ENCODE peak calls at places on chromosomes 11 and 22, in six cellular contexts. D is A549, J is K562, O is IMR-90, S is GM12878, C is HepG2. B is an unnamed sample.

GRCh38 chr11:40029406-40029805 is 1430.0 kb downstream of the LRRC4C start:
- DNase-seq in D (no peak), J (no peak), O (no peak), S (no peak), C (no peak), B (no peak)

GRCh38 chr11:92714111-92714510 is 255.3 kb upstream of the MTNR1B start:
- DNase-seq in D (no peak), J (no peak), O (no peak), S (no peak), C (no peak), B (no peak)

GRCh38 chr11:28133146-28133545 is 25.0 kb downstream of the METTL15 start:
- DNase-seq in D (no peak), J (no peak), O (peak), S (no peak), C (no peak), B (no peak)

GRCh38 chr11:77418155-77418980 is 55.5 kb downstream of the PAK1 start:
- DNase-seq in D (no peak), J (no peak), O (no peak), S (no peak), C (no peak), B (no peak)

GRCh38 chr11:103652013-103652412 is 384.4 kb upstream of the DDI1 start:
- DNase-seq in D (no peak), J (no peak), O (peak), S (no peak), C (no peak), B (no peak)

GRCh38 chr11:119307219-119307618 is 9.7 kb downstream of the MCAM start:
- DNase-seq in D (no peak), J (no peak), O (no peak), S (no peak), C (no peak), B (no peak)

GRCh38 chr11:16047073-16047472 is 309.3 kb downstream of the SOX6 start:
- DNase-seq in D (no peak), J (no peak), O (no peak), S (no peak), C (no peak), B (no peak)

GRCh38 chr11:116117326-116118137 is 613.3 kb upstream of the CADM1 start:
- DNase-seq in D (no peak), J (no peak), O (no peak), S (no peak), C (no peak), B (no peak)

GRCh38 chr22:39242809-39243442 is 1.9 kb downstream of the PDGFB start:
- DNase-seq in D (no peak), J (peak), O (no peak), S (no peak), C (peak), B (no peak)

GRCh38 chr11:9726313-9727022 is 62.6 kb downstream of the SWAP70 start:
- DNase-seq in D (peak), J (no peak), O (peak), S (no peak), C (peak), B (no peak)

GRCh38 chr11:114250993-114251796 is 45.0 kb upstream of the NNMT start:
- DNase-seq in D (no peak), J (peak), O (no peak), S (no peak), C (no peak), B (no peak)

GRCh38 chr11:114250180-114250579 is 46.0 kb upstream of the NNMT start:
- DNase-seq in D (no peak), J (no peak), O (no peak), S (no peak), C (no peak), B (no peak)

GRCh38 chr11:114254571-114255146 is 41.5 kb upstream of the NNMT start:
- DNase-seq in D (no peak), J (no peak), O (no peak), S (no peak), C (no peak), B (no peak)

GRCh38 chr11:114253771-114254170 is 42.4 kb upstream of the NNMT start:
- DNase-seq in D (no peak), J (no peak), O (no peak), S (no peak), C (no peak), B (no peak)

DNA sequence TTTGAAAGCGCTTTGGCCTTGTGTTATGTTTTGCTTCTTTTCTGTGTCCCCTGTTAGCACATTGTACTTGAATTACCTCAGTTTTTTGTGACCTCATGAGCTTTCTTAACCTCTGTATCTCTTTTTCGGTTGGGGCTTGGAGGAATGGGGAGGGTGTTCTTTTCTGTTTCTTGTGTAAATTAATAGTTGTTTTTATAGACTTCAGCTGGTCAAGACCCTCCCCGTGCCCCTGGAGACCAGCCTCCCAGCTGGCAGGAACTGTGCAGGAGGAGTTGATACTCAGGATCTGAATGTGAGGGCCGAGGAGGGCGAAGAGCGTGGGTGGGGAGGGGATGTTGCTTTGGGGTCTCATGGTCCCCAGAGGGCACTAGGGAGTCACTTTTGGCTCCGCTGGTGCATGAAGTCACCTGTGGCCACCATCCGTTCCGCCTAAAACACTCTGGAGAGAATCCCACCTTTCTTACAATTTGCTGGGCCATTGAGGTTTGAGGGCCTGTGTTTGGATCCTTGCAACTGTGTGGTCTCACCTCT is 44.3 kb upstream of the NNMT start:
- DNase-seq in D (no peak), J (peak), O (no peak), S (no peak), C (no peak), B (no peak)
- TF ChIP-seq BHLHE40 in D (no peak), J (no peak), O (no peak), S (no peak), C (no peak), B (no peak)

GRCh38 chr11:66112640-66113098 is 42.6 kb downstream of the PACS1 start:
- DNase-seq in D (peak), J (no peak), O (peak), S (no peak), C (no peak), B (no peak)
- TF ChIP-seq BHLHE40 in D (no peak), J (no peak), O (no peak), S (no peak), C (no peak), B (no peak)

GRCh38 chr11:1152316-1153104 is 5.2 kb upstream of the MUC5AC start:
- DNase-seq in D (peak), J (no peak), O (peak), S (no peak), C (peak), B (no peak)
- TF ChIP-seq BHLHE40 in D (no peak), J (no peak), O (no peak), S (no peak), C (no peak), B (no peak)

GRCh38 chr11:71372693-71373657 is 75.2 kb downstream of the DHCR7 start:
- DNase-seq in D (peak), J (peak), O (peak), S (peak), C (peak), B (no peak)
- TF ChIP-seq BHLHE40 in D (no peak), J (no peak), O (no peak), S (no peak), C (no peak), B (no peak)

GRCh38 chr11:12540913-12541587 is 133.2 kb upstream of the TEAD1 start:
- DNase-seq in D (peak), J (no peak), O (peak), S (no peak), C (no peak), B (no peak)
- TF ChIP-seq BHLHE40 in D (no peak), J (no peak), O (no peak), S (no peak), C (no peak), B (no peak)

GRCh38 chr22:49995413-49996191 is 17.0 kb downstream of the IL17REL start:
- DNase-seq in D (no peak), J (no peak), O (no peak), S (no peak), C (no peak), B (no peak)
- TF ChIP-seq BHLHE40 in D (no peak), J (no peak), O (no peak), S (no peak), C (no peak), B (no peak)

GRCh38 chr11:86274999-86275398 is 27.0 kb upstream of the HIKESHI start:
- DNase-seq in D (no peak), J (no peak), O (no peak), S (no peak), C (no peak), B (no peak)

GRCh38 chr11:86274503-86274902 is 27.5 kb upstream of the HIKESHI start:
- DNase-seq in D (no peak), J (no peak), O (no peak), S (no peak), C (peak), B (peak)

GRCh38 chr11:86278226-86278625 is 23.8 kb upstream of the HIKESHI start:
- DNase-seq in D (no peak), J (no peak), O (peak), S (no peak), C (no peak), B (no peak)

GRCh38 chr11:86277741-86278140 is 24.3 kb upstream of the HIKESHI start:
- DNase-seq in D (no peak), J (no peak), O (peak), S (no peak), C (no peak), B (no peak)

GRCh38 chr11:86275493-86276370 is 26.3 kb upstream of the HIKESHI start:
- DNase-seq in D (no peak), J (no peak), O (no peak), S (no peak), C (no peak), B (no peak)
- TF ChIP-seq BHLHE40 in D (no peak), J (no peak), O (no peak), S (no peak), C (no peak), B (no peak)

DNA sequence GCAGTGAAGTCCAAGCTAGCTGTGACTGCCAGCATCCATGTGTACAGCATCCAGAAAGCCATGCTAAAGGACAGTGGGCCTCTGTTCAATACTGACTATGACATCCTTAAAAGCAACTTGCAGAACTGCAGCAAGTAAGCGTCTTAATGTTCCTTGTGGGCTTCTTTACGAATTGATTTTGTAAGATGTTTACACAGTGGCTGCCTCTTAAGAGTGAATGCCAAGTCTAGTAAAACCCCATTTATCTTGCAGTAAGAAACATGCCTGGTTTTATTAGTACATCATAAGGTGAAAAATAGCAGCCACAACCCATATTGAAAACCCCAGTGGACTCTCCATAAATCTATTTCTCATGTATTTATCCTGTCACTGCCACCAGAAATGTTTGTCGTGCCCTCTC is 20.5 kb downstream of the POLD3 start:
- DNase-seq in D (no peak), J (no peak), O (peak), S (no peak), C (no peak), B (no peak)
- TF ChIP-seq BHLHE40 in D (no peak), J (no peak), O (no peak), S (no peak), C (no peak), B (no peak)

GRCh38 chr11:123334925-123335324 is 95.1 kb upstream of the GRAMD1B start:
- DNase-seq in D (no peak), J (no peak), O (no peak), S (no peak), C (no peak), B (no peak)
- TF ChIP-seq BHLHE40 in D (no peak), J (no peak), O (no peak), S (no peak), C (no peak), B (no peak)

B was measured in HEK293T.